ENCODE peak calls at places on chromosomes 12 and 14, in eight cellular contexts. T is endothelial cell of umbilical vein, R is tibial artery, Z is left ventricle myocardium inferior, U is brain microvascular endothelial cell, E is epithelial cell of esophagus, M is RWPE1, D is upper lobe of right lung. O is an unnamed sample.

GRCh38 chr14:60760648-60761364 is 26.2 kb downstream of the MNAT1 start:
- DNase-seq in T (no peak), R (no peak), Z (no peak), U (no peak), E (peak), M (peak), D (no peak), O (no peak)

GRCh38 chr14:89630096-89630829 is 213.2 kb upstream of the FOXN3 start:
- DNase-seq in T (no peak), R (no peak), Z (peak), U (no peak), E (no peak), M (no peak), D (no peak), O (peak)

GRCh38 chr14:105884808-105885281 is 358.5 kb downstream of the TMEM121 start:
- DNase-seq in T (no peak), R (peak), Z (no peak), U (no peak), E (no peak), M (no peak), D (no peak), O (no peak)

GRCh38 chr14:34931206-34931605 is 51.6 kb upstream of the SRP54 start:
- DNase-seq in T (peak), R (no peak), Z (no peak), U (no peak), E (peak), M (no peak), D (no peak), O (no peak)

GRCh38 chr14:80475074-80475473 is 263.8 kb upstream of the DIO2 start:
- DNase-seq in T (no peak), R (no peak), Z (no peak), U (no peak), E (peak), M (no peak), D (no peak), O (peak)

GRCh38 chr12:70559390-70559789 is 77.8 kb downstream of the PTPRB start:
- DNase-seq in T (no peak), R (no peak), Z (no peak), U (no peak), E (no peak), M (no peak), D (no peak), O (no peak)

GRCh38 chr12:47509398-47509851 is 196.4 kb downstream of the RPAP3 start:
- DNase-seq in T (peak), R (no peak), Z (no peak), U (peak), E (peak), M (peak), D (no peak), O (peak)

GRCh38 chr12:107474639-107475539 is 210.7 kb upstream of the PWP1 start:
- DNase-seq in T (no peak), R (no peak), Z (no peak), U (no peak), E (peak), M (no peak), D (no peak), O (no peak)

GRCh38 chr12:67069451-67070306 is 199.5 kb upstream of the CAND1 start:
- DNase-seq in T (no peak), R (peak), Z (peak), U (no peak), E (peak), M (no peak), D (peak), O (no peak)

GRCh38 chr14:100530270-100531072 is 56.7 kb downstream of the BEGAIN start:
- DNase-seq in T (no peak), R (peak), Z (peak), U (no peak), E (no peak), M (no peak), D (peak), O (no peak)

GRCh38 chr12:2286461-2287131 is 233.8 kb downstream of the CACNA1C start:
- DNase-seq in T (no peak), R (peak), Z (no peak), U (no peak), E (no peak), M (no peak), D (peak), O (peak)

GRCh38 chr12:32025906-32026305 is 66.7 kb downstream of the RESF1 start:
- DNase-seq in T (no peak), R (no peak), Z (no peak), U (no peak), E (no peak), M (no peak), D (no peak), O (no peak)

GRCh38 chr14:100778078-100778927 is 47.6 kb upstream of the MEG3 start:
- DNase-seq in T (no peak), R (peak), Z (no peak), U (no peak), E (no peak), M (no peak), D (no peak), O (no peak)

GRCh38 chr12:22262309-22262708 is 72.2 kb downstream of the ST8SIA1 start:
- DNase-seq in T (no peak), R (no peak), Z (no peak), U (no peak), E (no peak), M (no peak), D (no peak), O (no peak)

GRCh38 chr14:94598816-94599655 is 13.2 kb upstream of the SERPINA3 start:
- DNase-seq in T (peak), R (peak), Z (peak), U (peak), E (peak), M (peak), D (no peak), O (peak)

GRCh38 chr14:59354666-59355065 is 110.5 kb downstream of the GPR135 start:
- DNase-seq in T (no peak), R (no peak), Z (no peak), U (no peak), E (peak), M (peak), D (no peak), O (peak)

GRCh38 chr12:126447346-126447745 is 1382.1 kb downstream of the AACS start:
- DNase-seq in T (no peak), R (no peak), Z (no peak), U (no peak), E (no peak), M (no peak), D (no peak), O (no peak)

GRCh38 chr14:68643673-68644072 is 149.2 kb downstream of the ZFP36L1 start:
- DNase-seq in T (no peak), R (peak), Z (no peak), U (no peak), E (no peak), M (no peak), D (peak), O (no peak)

GRCh38 chr14:28773917-28774691 is 7.5 kb downstream of the FOXG1 start:
- DNase-seq in T (no peak), R (no peak), Z (no peak), U (no peak), E (peak), M (no peak), D (no peak), O (no peak)

GRCh38 chr12:12872139-12872933 is 19.0 kb upstream of the GPRC5A start:
- DNase-seq in T (peak), R (no peak), Z (no peak), U (peak), E (peak), M (peak), D (no peak), O (peak)

GRCh38 chr12:65742481-65742971 is 81.8 kb upstream of the HMGA2 start:
- DNase-seq in T (peak), R (no peak), Z (no peak), U (peak), E (peak), M (peak), D (no peak), O (peak)

GRCh38 chr14:101184104-101184455 is 280.6 kb upstream of the RTL1 start:
- DNase-seq in T (no peak), R (no peak), Z (no peak), U (no peak), E (no peak), M (no peak), D (peak), O (no peak)

GRCh38 chr12:3361156-3361555 is 129.8 kb upstream of the PRMT8 start:
- DNase-seq in T (no peak), R (no peak), Z (no peak), U (no peak), E (no peak), M (no peak), D (no peak), O (no peak)

GRCh38 chr14:57378661-57379060 is 11.7 kb upstream of the NAA30 start:
- DNase-seq in T (peak), R (no peak), Z (no peak), U (no peak), E (no peak), M (no peak), D (no peak), O (no peak)

GRCh38 chr12:52871291-52871961 is 22.6 kb upstream of the KRT78 start:
- DNase-seq in T (no peak), R (no peak), Z (no peak), U (peak), E (peak), M (peak), D (no peak), O (peak)

GRCh38 chr14:61839452-61839851 is 77.2 kb downstream of the SNAPC1 start:
- DNase-seq in T (peak), R (no peak), Z (no peak), U (peak), E (no peak), M (no peak), D (no peak), O (peak)

GRCh38 chr12:121819212-121819949 is 15.6 kb downstream of the SETD1B start:
- DNase-seq in T (no peak), R (no peak), Z (no peak), U (no peak), E (no peak), M (no peak), D (no peak), O (no peak)

GRCh38 chr12:31797230-31797872 is 68.5 kb upstream of the AMN1 start:
- DNase-seq in T (no peak), R (no peak), Z (no peak), U (no peak), E (no peak), M (no peak), D (no peak), O (no peak)

GRCh38 chr12:91127296-91127695 is 16.0 kb upstream of the LUM start:
- DNase-seq in T (no peak), R (no peak), Z (no peak), U (no peak), E (no peak), M (no peak), D (no peak), O (peak)

GRCh38 chr14:39175445-39176262 is 600 bp downstream of the PNN start:
- DNase-seq in T (no peak), R (no peak), Z (peak), U (no peak), E (peak), M (peak), D (peak), O (no peak)

GRCh38 chr12:64318605-64319004 is 72.0 kb downstream of the C12orf56 start:
- DNase-seq in T (peak), R (no peak), Z (no peak), U (peak), E (peak), M (no peak), D (no peak), O (no peak)

GRCh38 chr14:85634205-85634604 is 104.3 kb downstream of the FLRT2 start:
- DNase-seq in T (peak), R (no peak), Z (no peak), U (no peak), E (peak), M (no peak), D (no peak), O (peak)

GRCh38 chr12:57890191-57891120 is 43.9 kb upstream of the CTDSP2 start:
- DNase-seq in T (no peak), R (no peak), Z (no peak), U (no peak), E (peak), M (no peak), D (no peak), O (no peak)

GRCh38 chr12:49664591-49665146 is 41.3 kb downstream of the PRPF40B start:
- DNase-seq in T (peak), R (no peak), Z (no peak), U (no peak), E (peak), M (no peak), D (no peak), O (no peak)

GRCh38 chr12:94329366-94329765 is 130.3 kb downstream of the CEP83 start:
- DNase-seq in T (no peak), R (no peak), Z (no peak), U (no peak), E (no peak), M (no peak), D (no peak), O (no peak)

GRCh38 chr12:13197526-13198141 is 1.1 kb downstream of the EMP1 start:
- DNase-seq in T (no peak), R (peak), Z (peak), U (no peak), E (no peak), M (no peak), D (peak), O (no peak)

GRCh38 chr14:100898465-100898864 is 5.1 kb downstream of the RTL1 start:
- DNase-seq in T (no peak), R (no peak), Z (no peak), U (no peak), E (no peak), M (no peak), D (peak), O (no peak)

GRCh38 chr12:3998968-3999792 is 126.0 kb upstream of the PARP11 start:
- DNase-seq in T (no peak), R (no peak), Z (no peak), U (no peak), E (peak), M (peak), D (no peak), O (no peak)

GRCh38 chr14:79009286-79009685 is 839.1 kb downstream of the NRXN3 start:
- DNase-seq in T (no peak), R (no peak), Z (no peak), U (no peak), E (no peak), M (no peak), D (no peak), O (no peak)

GRCh38 chr12:128323526-128323925 is 56.6 kb downstream of the TMEM132C start:
- DNase-seq in T (no peak), R (no peak), Z (no peak), U (no peak), E (no peak), M (no peak), D (no peak), O (no peak)

GRCh38 chr14:64465208-64465821 is at the start of gene AKAP5:
- DNase-seq in T (peak), R (peak), Z (peak), U (no peak), E (peak), M (peak), D (peak), O (no peak)
- TF ChIP-seq CTCF in T (no peak), R (no peak), Z (no peak), U (no peak), E (no peak), M (no peak), D (no peak), O (no peak)

GRCh38 chr12:118446247-118446646 is 69.9 kb downstream of the SUDS3 start:
- DNase-seq in T (no peak), R (no peak), Z (no peak), U (no peak), E (no peak), M (no peak), D (no peak), O (no peak)
- TF ChIP-seq CTCF in T (no peak), R (no peak), Z (peak), U (no peak), E (no peak), M (no peak), D (no peak), O (peak)

GRCh38 chr12:56017181-56017580 is 3.7 kb upstream of the IKZF4 start:
- DNase-seq in T (no peak), R (no peak), Z (no peak), U (no peak), E (no peak), M (no peak), D (no peak), O (no peak)

GRCh38 chr12:56020437-56021189 is at the start of gene IKZF4:
- DNase-seq in T (no peak), R (no peak), Z (no peak), U (no peak), E (no peak), M (no peak), D (peak), O (no peak)

DNA sequence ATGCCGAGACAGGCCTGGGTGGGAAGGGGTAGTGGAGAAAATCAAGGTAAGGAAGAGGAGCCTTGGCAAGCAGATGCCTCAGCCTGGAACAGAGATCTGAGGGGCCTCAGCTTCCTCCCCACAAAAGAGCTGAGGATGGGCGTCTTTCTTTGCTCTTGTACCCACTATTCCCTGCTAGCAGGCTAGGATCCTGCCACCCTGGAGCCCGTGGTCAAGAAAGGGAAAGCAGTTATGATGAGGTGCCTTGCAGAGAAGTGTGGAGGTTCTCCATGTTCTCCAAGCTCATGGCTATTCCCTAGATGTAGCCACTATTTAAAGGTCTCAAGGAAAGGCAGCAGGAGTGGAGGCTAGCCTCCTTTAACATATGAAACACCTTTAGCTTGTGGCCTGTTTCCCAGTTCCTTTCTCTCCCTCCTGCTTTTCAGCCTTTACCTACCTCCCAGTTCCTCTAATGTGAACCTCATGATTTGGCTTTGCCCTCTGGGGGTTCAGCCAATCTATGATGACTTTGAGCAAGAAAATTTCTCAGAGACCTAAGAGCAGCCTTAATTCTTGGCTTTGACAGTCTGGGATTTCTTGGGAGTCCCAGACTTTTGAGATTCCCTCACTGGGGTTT is 1.1 kb downstream of the IKZF4 start:
- DNase-seq in T (no peak), R (no peak), Z (no peak), U (no peak), E (no peak), M (no peak), D (no peak), O (no peak)
- TF ChIP-seq CTCF in T (no peak), R (no peak), Z (no peak), U (no peak), E (no peak), M (no peak), D (no peak), O (no peak)

DNA sequence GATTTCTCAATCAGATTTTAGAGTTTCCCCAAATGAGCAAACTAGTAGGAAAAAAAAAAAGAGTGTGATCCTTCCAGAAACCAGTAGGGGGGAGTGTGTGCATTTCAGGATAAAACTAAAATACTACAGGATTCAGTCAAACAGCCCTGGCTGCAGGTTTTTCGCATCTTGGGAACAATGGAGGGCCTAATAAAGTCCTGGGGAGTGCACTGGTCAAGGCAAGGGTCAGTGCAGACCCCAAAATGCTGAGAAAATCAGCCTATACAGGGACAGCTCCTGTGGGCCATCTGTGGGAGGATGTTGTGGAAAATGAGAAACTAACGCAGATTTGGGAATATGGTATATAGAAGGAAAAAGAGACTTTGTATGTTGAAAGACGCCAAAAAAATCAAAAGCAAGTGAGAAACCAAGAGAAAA is 22.2 kb upstream of the ABCD4 start:
- DNase-seq in T (peak), R (no peak), Z (no peak), U (peak), E (peak), M (peak), D (no peak), O (peak)
- TF ChIP-seq CTCF in T (peak), R (peak), Z (peak), U (peak), E (peak), M (peak), D (peak), O (peak)